ENCODE peak calls at places on chromosomes 1 and 21, in five cellular contexts. Y is heart left ventricle; J is naive thymus-derived CD4-positive, alpha-beta T cell; N is psoas muscle; X is stimulated activated CD4-positive, alpha-beta T cell treated with anti-CD3 and anti-CD28 coated beads, TNF-alpha, amount 100 ng/mL, for 4 hours. O is an unnamed sample.

GRCh38 chr1:183983371-183984105 is 54.0 kb downstream of the COLGALT2 start:
- DNase-seq in Y (no peak), J (no peak), N (no peak), X (no peak), O (no peak)

GRCh38 chr1:211830055-211830329 is 571 bp downstream of the LPGAT1 start:
- DNase-seq in Y (no peak), J (no peak), N (no peak), X (no peak), O (no peak)

GRCh38 chr1:47587891-47588582 is 150.2 kb downstream of the FOXD2 start:
- DNase-seq in Y (peak), J (no peak), N (no peak), X (no peak), O (no peak)

GRCh38 chr1:58402444-58402843 is 144.1 kb downstream of the OMA1 start:
- DNase-seq in Y (no peak), J (no peak), N (no peak), X (no peak), O (no peak)

GRCh38 chr21:31493350-31493880 is 149.4 kb upstream of the TIAM1 start:
- DNase-seq in Y (no peak), J (no peak), N (no peak), X (no peak), O (no peak)

GRCh38 chr1:13540871-13541270 is 27.1 kb upstream of the LRRC38 start:
- DNase-seq in Y (peak), J (no peak), N (peak), X (no peak), O (no peak)

GRCh38 chr1:212967767-212968166 is 17.4 kb downstream of the VASH2 start:
- DNase-seq in Y (no peak), J (no peak), N (no peak), X (no peak), O (no peak)

GRCh38 chr1:164557270-164557669 is 1.7 kb upstream of the PBX1 start:
- DNase-seq in Y (no peak), J (no peak), N (no peak), X (no peak), O (no peak)

GRCh38 chr1:15260418-15261154 is 13.6 kb downstream of the FHAD1 start:
- DNase-seq in Y (no peak), J (no peak), N (no peak), X (no peak), O (no peak)

GRCh38 chr1:117061986-117062415 is 1.9 kb downstream of the TTF2 start:
- DNase-seq in Y (no peak), J (peak), N (no peak), X (no peak), O (no peak)

GRCh38 chr1:38833146-38833545 is 26.4 kb downstream of the RRAGC start:
- DNase-seq in Y (no peak), J (no peak), N (no peak), X (no peak), O (no peak)

GRCh38 chr1:64019818-64020217 is 183.6 kb upstream of the UBE2U start:
- DNase-seq in Y (no peak), J (no peak), N (no peak), X (no peak), O (no peak)

GRCh38 chr1:245856944-245857531 is 650.0 kb downstream of the SMYD3 start:
- DNase-seq in Y (no peak), J (no peak), N (no peak), X (no peak), O (no peak)

GRCh38 chr1:200279810-200280411 is 129.9 kb downstream of the ZNF281 start:
- DNase-seq in Y (no peak), J (no peak), N (no peak), X (no peak), O (no peak)

GRCh38 chr1:11293856-11294255 is 20.9 kb downstream of the UBIAD1 start:
- DNase-seq in Y (no peak), J (no peak), N (no peak), X (no peak), O (no peak)

GRCh38 chr1:151777317-151777716 is 13.0 kb downstream of the TDRKH start:
- DNase-seq in Y (no peak), J (no peak), N (no peak), X (no peak), O (no peak)

GRCh38 chr1:42479621-42480020 is 16.5 kb downstream of the CCDC30 start:
- DNase-seq in Y (no peak), J (no peak), N (no peak), X (no peak), O (no peak)

GRCh38 chr1:3462356-3463012 is 8.0 kb downstream of the ARHGEF16 start:
- DNase-seq in Y (no peak), J (no peak), N (peak), X (no peak), O (peak)

GRCh38 chr21:37829447-37829846 is 86.8 kb downstream of the KCNJ6 start:
- DNase-seq in Y (no peak), J (no peak), N (no peak), X (no peak), O (no peak)